ENCODE peak calls at places on chromosomes 3 and 15, in seven cellular contexts. V is neuronal stem cell, U is IMR-90, T is H9, K is mesenchymal stem cell, Y is H1, Z is mesendoderm. H is an unnamed sample.

GRCh38 chr15:66210684-66211083 is 42.9 kb downstream of the MEGF11 start:
- DNase-seq in V (no peak), U (no peak), T (no peak), K (no peak), Y (no peak), Z (no peak), H (no peak)

GRCh38 chr3:177210744-177211502 is 13.6 kb upstream of the TBL1XR1 start:
- DNase-seq in V (no peak), U (no peak), T (no peak), K (no peak), Y (no peak), Z (no peak), H (peak; percentile 62)

GRCh38 chr3:63523100-63523499 is 129.4 kb upstream of the SNTN start:
- DNase-seq in V (peak; percentile 5), U (no peak), T (peak; percentile 54), K (no peak), Y (no peak), Z (peak; percentile 66), H (no peak)

GRCh38 chr3:18666655-18667054 is 241.5 kb upstream of the SATB1 start:
- DNase-seq in V (no peak), U (no peak), T (no peak), K (no peak), Y (no peak), Z (no peak), H (no peak)

GRCh38 chr3:55692295-55692957 is 205.3 kb upstream of the WNT5A start:
- DNase-seq in V (no peak), U (no peak), T (no peak), K (no peak), Y (no peak), Z (no peak), H (no peak)

GRCh38 chr3:76242886-76243753 is 457.8 kb upstream of the ZNF717 start:
- DNase-seq in V (peak; percentile 30), U (no peak), T (no peak), K (no peak), Y (peak; percentile 47), Z (peak; percentile 5), H (no peak)

GRCh38 chr3:35322070-35322469 is 317.3 kb upstream of the ARPP21 start:
- DNase-seq in V (no peak), U (no peak), T (no peak), K (peak; percentile 71), Y (no peak), Z (no peak), H (no peak)

GRCh38 chr3:175266993-175267960 is 408.1 kb downstream of the NAALADL2 start:
- DNase-seq in V (no peak), U (peak; percentile 84), T (no peak), K (peak; percentile 30), Y (no peak), Z (no peak), H (no peak)

GRCh38 chr15:75836953-75837321 is 6.3 kb upstream of the UBE2Q2 start:
- DNase-seq in V (no peak), U (peak; percentile 84), T (no peak), K (peak; percentile 80), Y (no peak), Z (no peak), H (no peak)

GRCh38 chr3:10470666-10471336 is 34.6 kb downstream of the ATP2B2 start:
- DNase-seq in V (peak; percentile 79), U (no peak), T (peak; percentile 65), K (no peak), Y (peak; percentile 69), Z (peak; percentile 69), H (no peak)

GRCh38 chr3:44355634-44356033 is 17.1 kb downstream of the TCAIM start:
- DNase-seq in V (no peak), U (peak; percentile 91), T (no peak), K (peak; percentile 92), Y (no peak), Z (no peak), H (no peak)

GRCh38 chr3:147410518-147411234 is 1.5 kb downstream of the ZIC1 start:
- DNase-seq in V (peak; percentile 32), U (peak; percentile 39), T (peak; percentile 64), K (no peak), Y (peak; percentile 71), Z (peak; percentile 66), H (no peak)

GRCh38 chr3:107992976-107993684 is 97.7 kb downstream of the CD47 start:
- DNase-seq in V (no peak), U (peak; percentile 34), T (no peak), K (peak; percentile 58), Y (no peak), Z (no peak), H (peak; percentile 87)

GRCh38 chr3:17151598-17152373 is 267.0 kb downstream of the PLCL2 start:
- DNase-seq in V (no peak), U (no peak), T (no peak), K (no peak), Y (no peak), Z (no peak), H (peak; percentile 38)

GRCh38 chr3:179265875-179266274 is 15.0 kb upstream of the KCNMB3 start:
- DNase-seq in V (no peak), U (no peak), T (no peak), K (no peak), Y (no peak), Z (no peak), H (no peak)

GRCh38 chr3:134145183-134145582 is 105.5 kb downstream of the RYK start:
- DNase-seq in V (no peak), U (no peak), T (no peak), K (no peak), Y (no peak), Z (peak; percentile 13), H (no peak)

GRCh38 chr15:67183443-67184169 is 70.9 kb downstream of the AAGAB start:
- DNase-seq in V (no peak), U (peak; percentile 78), T (peak; percentile 9), K (no peak), Y (no peak), Z (no peak), H (no peak)

GRCh38 chr3:180416111-180416541 is 185.8 kb upstream of the TTC14 start:
- DNase-seq in V (no peak), U (peak; percentile 35), T (no peak), K (no peak), Y (no peak), Z (no peak), H (no peak)

GRCh38 chr3:45507820-45508317 is 86.7 kb upstream of the LIMD1 start:
- DNase-seq in V (peak; percentile 32), U (peak; percentile 87), T (peak; percentile 67), K (peak; percentile 90), Y (peak; percentile 61), Z (peak; percentile 83), H (peak; percentile 47)

GRCh38 chr3:143119974-143120715 is 574 bp downstream of the CHST2 start:
- DNase-seq in V (peak; percentile 39), U (no peak), T (peak; percentile 47), K (no peak), Y (peak; percentile 73), Z (peak; percentile 49), H (no peak)

GRCh38 chr15:76576526-76577279 is 240.1 kb downstream of the ISL2 start:
- DNase-seq in V (no peak), U (peak; percentile 55), T (no peak), K (peak; percentile 44), Y (no peak), Z (peak; percentile 12), H (no peak)

GRCh38 chr3:126407412-126408044 is 12.8 kb downstream of the CFAP100 start:
- DNase-seq in V (no peak), U (no peak), T (no peak), K (no peak), Y (no peak), Z (no peak), H (no peak)
- H3K27me3 ChIP-seq in V (peaks cover 6% of the 10 kb centered on the region), U (peaks cover 28% of the 10 kb centered on the region), T (no peaks in the 10 kb centered on the region), K (peaks cover 70% of the 10 kb centered on the region), Y (peaks cover 1% of the 10 kb centered on the region), Z (no peaks in the 10 kb centered on the region), H (no peaks in the 10 kb centered on the region)

GRCh38 chr15:47158573-47158972 is 558.7 kb upstream of the SEMA6D start:
- DNase-seq in V (no peak), U (no peak), T (no peak), K (no peak), Y (no peak), Z (no peak), H (no peak)

DNA sequence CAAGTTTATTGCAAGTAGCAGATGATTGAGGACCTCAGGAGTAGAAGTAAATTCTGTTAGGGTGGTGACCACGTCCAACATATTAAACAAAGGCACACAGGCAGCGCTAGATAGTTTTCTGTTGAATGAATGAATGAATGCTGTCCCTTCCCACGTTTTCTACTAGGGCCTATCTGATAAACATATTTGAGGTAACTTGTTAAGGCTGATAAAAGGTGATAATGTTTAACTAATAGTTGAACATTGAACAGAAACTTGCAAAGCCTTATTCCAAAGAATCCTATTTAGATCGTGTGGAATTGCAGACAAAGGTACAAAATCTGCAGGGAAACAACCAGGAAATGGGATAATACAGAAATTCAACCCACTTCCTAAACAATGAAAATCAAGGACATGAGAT is 559.5 kb upstream of the SEMA6D start:
- DNase-seq in V (no peak), U (no peak), T (no peak), K (no peak), Y (no peak), Z (no peak), H (no peak)
- H4K8ac ChIP-seq in V (no peak overlapping the region), U (no peak overlapping the region), T (no peak overlapping the region), K (no peak overlapping the region), Y (no peak overlapping the region), Z (no peak overlapping the region), H (no peak overlapping the region)

DNA sequence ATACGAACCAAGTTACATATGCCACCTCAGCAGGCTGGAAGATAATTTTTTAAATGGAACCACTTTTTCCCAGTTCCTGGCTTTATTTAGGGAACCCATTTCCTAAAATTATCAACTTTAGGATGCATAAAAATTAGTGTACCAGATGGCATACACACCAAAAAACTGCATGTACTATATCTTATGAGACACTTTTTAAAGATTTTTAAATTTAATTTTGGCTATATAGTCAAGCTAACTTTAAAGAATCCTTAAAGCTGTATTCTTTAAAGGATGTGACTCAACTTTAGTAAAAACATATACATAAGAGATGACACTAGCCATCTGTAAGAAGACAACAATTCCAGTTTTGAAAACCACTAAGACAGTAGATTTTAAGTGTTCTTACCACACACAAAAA is 23.5 kb upstream of the SETMAR start:
- DNase-seq in V (no peak), U (no peak), T (no peak), K (no peak), Y (no peak), Z (no peak), H (no peak)
- H3K23ac ChIP-seq in V (no peak overlapping the region), U (no peak overlapping the region), T (no peak overlapping the region), K (no peak overlapping the region), Y (no peak overlapping the region), Z (no peak overlapping the region), H (no peak overlapping the region)

GRCh38 chr15:72682772-72683171 is 3.2 kb downstream of the HIGD2B start:
- DNase-seq in V (no peak), U (no peak), T (no peak), K (no peak), Y (no peak), Z (no peak), H (no peak)

GRCh38 chr15:72680931-72681330 is 5.1 kb downstream of the HIGD2B start:
- DNase-seq in V (no peak), U (no peak), T (no peak), K (no peak), Y (no peak), Z (no peak), H (no peak)

GRCh38 chr15:72671531-72671930 is 14.5 kb downstream of the HIGD2B start:
- DNase-seq in V (no peak), U (no peak), T (no peak), K (no peak), Y (no peak), Z (no peak), H (no peak)

DNA sequence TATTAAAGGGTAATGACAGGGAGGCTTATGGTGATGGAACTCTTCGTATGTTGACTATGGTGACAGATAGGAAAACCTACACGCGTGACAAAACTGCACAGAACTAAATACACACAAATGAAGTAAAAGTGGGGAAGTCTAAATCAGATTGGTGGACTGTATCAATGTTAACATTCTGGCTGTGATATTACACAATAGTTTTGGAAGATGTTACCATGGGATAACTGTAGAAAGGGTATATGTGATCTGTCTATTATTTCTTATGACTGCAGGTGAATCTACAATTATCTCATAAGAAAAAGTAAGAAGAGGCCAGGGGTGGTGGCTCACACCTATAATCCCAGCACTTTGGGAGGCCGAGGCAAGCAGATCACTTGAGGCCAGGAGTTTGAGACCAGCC is 9.1 kb downstream of the HIGD2B start:
- DNase-seq in V (no peak), U (no peak), T (no peak), K (no peak), Y (no peak), Z (no peak), H (no peak)
- H3K27me3 ChIP-seq in V (peaks cover 19% of the 10 kb centered on the region), U (peaks cover 37% of the 10 kb centered on the region), T (no peaks in the 10 kb centered on the region), K (peaks cover 59% of the 10 kb centered on the region), Y (no peaks in the 10 kb centered on the region), Z (no peaks in the 10 kb centered on the region), H (no peaks in the 10 kb centered on the region)